ENCODE peak calls at places on chromosome 12, in six cellular contexts. M, H, Q, O, T and Z are unnamed samples.

GRCh38 chr12:107225626-107226025 is 132.3 kb upstream of the CRY1 start:
- DNase-seq in M (peak), H (peak), Q (no peak), O (no peak), T (no peak), Z (no peak)

GRCh38 chr12:6236641-6236940 is 36.4 kb downstream of the CD9 start:
- DNase-seq in M (no peak), H (no peak), Q (no peak), O (no peak), T (no peak), Z (no peak)

GRCh38 chr12:11513288-11513687 is 117.9 kb upstream of the PRB2 start:
- DNase-seq in M (no peak), H (peak), Q (peak), O (no peak), T (peak), Z (peak)

GRCh38 chr12:31274520-31275300 is 51.2 kb downstream of the SINHCAF start:
- DNase-seq in M (no peak), H (no peak), Q (no peak), O (no peak), T (no peak), Z (no peak)

GRCh38 chr12:64675795-64676194 is 65.5 kb downstream of the RASSF3 start:
- DNase-seq in M (no peak), H (no peak), Q (no peak), O (no peak), T (no peak), Z (peak)

GRCh38 chr12:128813392-128813791 is 10.4 kb downstream of the SLC15A4 start:
- DNase-seq in M (no peak), H (no peak), Q (no peak), O (no peak), T (no peak), Z (no peak)

GRCh38 chr12:109727746-109728726 is 14.4 kb downstream of the FAM222A start:
- DNase-seq in M (no peak), H (no peak), Q (no peak), O (no peak), T (no peak), Z (peak)

GRCh38 chr12:49924847-49925246 is 21.1 kb upstream of the FAIM2 start:
- DNase-seq in M (no peak), H (no peak), Q (no peak), O (no peak), T (no peak), Z (no peak)

GRCh38 chr12:24798335-24798734 is 150.6 kb downstream of the BCAT1 start:
- DNase-seq in M (no peak), H (no peak), Q (no peak), O (peak), T (no peak), Z (no peak)

GRCh38 chr12:85627584-85627983 is 208.6 kb downstream of the RASSF9 start:
- DNase-seq in M (no peak), H (no peak), Q (no peak), O (no peak), T (no peak), Z (no peak)

GRCh38 chr12:818733-819132 is 66.4 kb downstream of the WNK1 start:
- DNase-seq in M (no peak), H (no peak), Q (no peak), O (no peak), T (no peak), Z (no peak)

GRCh38 chr12:27981874-27982273 is 9.3 kb upstream of the PTHLH start:
- DNase-seq in M (no peak), H (no peak), Q (no peak), O (no peak), T (no peak), Z (no peak)

GRCh38 chr12:62629413-62629812 is 162.8 kb downstream of the MON2 start:
- DNase-seq in M (no peak), H (no peak), Q (no peak), O (no peak), T (no peak), Z (no peak)

GRCh38 chr12:53806689-53807088 is 54.9 kb upstream of the CISTR start:
- DNase-seq in M (no peak), H (no peak), Q (no peak), O (no peak), T (no peak), Z (no peak)

DNA sequence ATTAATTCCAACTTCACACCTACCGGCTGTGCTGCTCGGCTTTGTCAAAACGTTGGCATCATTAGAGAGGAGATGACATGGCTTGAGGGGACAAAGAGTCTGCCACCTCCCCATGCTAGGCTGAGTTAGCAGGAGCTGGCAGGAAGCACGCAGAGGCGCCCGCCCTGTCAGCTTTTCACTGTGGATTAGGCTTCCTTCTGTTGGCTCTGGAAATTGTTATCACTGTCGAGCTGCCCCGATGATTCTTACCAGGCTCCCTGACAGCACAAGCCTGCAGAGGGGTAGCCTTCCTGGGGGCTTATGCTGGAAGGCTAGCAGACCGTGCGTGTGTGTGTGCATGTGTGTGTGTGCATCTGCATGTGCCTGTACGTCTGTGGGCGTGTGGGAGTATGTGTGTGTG is 491.0 kb upstream of the TBX3 start:
- DNase-seq in M (no peak), H (no peak), Q (no peak), O (no peak), T (no peak), Z (peak)
- H3K4me2 ChIP-seq in M (no peak), H (no peak), Q (no peak), O (no peak), T (no peak), Z (no peak)

DNA sequence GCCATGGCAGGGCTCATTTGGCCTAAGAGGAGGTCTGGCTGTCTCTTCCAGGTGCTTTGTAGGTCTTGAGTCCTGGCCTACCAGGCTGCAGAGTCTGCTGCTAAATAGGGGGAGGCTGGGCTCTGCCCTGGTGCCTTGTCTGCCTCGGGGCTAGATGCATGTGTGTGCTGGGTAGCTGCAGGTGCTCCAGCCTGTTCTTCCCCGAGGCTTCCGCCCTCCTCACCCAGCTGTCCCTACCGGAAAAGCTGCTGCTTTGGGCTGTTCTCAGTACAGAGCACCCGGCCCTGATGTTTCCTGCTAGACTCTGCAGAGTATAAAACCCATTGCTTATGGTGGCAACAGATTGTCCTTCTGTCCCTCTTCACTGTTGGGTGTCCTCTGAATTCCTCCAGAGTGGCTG is 37.7 kb downstream of the RAB35 start:
- DNase-seq in M (no peak), H (no peak), Q (no peak), O (no peak), T (no peak), Z (no peak)
- TF ChIP-seq YY1 in M (no peak), H (no peak), Q (no peak), O (no peak), T (no peak), Z (no peak)

DNA sequence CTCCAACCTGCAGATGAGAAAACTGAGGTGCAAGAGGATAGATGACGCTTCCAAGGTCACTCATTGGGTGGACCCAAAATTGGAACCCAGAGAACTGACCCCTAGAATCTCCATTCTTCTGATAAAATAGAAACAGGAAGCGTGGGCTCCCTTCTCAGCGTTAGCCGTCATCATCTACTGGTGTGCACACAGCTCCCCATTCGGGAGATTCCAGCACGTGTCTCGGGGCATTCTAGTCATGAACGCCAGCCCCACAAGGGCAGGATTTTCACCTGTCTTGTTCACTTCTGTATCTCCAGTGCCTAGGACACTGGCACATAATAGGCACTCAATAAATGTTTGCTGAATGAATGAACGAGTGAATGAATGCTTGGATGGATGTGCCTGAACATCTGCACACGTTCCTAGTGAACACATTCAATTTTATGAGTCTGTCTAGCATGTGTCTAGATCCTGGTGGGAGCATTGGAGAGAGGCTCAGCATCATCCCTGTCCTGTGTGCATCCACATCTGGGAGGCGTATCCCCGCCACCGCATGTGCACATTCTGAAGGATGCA is 30.5 kb downstream of the RASAL1 start:
- DNase-seq in M (no peak), H (no peak), Q (no peak), O (no peak), T (no peak), Z (peak)
- H3K4me2 ChIP-seq in M (no peak), H (no peak), Q (no peak), O (no peak), T (no peak), Z (no peak)

DNA sequence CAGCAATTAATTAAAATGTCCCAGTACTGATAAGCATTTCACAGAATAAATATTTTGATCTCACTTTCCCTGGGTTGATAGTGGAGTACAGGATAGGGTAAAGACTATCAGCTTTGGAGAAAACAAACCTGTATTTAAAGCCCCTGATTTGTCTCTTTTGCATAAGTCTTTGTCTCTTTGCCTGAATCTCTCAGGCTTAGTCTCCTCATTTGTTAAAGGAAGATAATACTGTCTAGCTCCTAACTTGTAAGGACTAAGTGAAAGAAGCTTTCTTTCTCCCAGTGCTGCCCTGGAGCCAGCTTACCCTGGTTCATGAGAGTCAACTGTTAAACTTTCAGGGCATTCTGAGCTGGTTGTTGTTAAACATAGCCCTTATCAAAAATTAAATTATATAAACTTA is 5.5 kb upstream of the NR1H4 start:
- DNase-seq in M (no peak), H (no peak), Q (no peak), O (no peak), T (no peak), Z (no peak)
- TF ChIP-seq YY1 in M (no peak), H (no peak), Q (no peak), O (no peak), T (no peak), Z (no peak)

GRCh38 chr12:2624543-2625266 is 170.1 kb upstream of the FKBP4 start:
- DNase-seq in M (peak), H (no peak), Q (peak), O (no peak), T (peak), Z (peak)
- H3K4me2 ChIP-seq in M (no peak), H (no peak), Q (no peak), O (no peak), T (no peak), Z (no peak)

DNA sequence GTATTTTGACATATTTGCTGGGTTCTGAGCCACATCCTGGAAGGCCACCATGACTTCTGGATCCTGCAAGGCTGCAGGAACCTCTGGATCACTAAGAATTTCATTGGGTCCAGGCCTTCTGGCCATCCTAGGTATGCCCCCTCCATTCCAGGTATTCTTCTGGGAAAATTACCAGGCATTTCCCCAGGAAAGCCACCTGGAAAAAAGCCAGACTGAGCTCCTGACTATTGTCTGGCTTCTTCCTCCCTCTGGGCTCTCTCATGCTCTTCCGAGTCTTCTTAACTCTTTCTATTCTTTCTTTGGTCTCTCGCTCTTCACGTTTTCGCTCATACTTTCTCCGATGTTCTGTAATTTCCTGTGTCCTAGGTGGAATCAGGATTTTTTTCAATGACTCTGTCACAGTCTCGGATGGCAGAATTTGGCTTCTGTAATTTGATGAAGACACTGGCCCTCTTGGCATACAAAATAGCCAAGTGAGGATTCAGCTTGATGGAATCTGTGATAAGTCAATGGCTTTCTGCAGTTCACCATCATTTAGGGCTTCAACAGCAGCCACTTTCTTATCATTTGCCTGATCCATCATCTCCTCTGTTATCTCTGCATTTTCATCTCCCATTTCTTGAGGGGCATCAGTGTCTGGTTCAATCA is 42.6 kb downstream of the ATP23 start:
- DNase-seq in M (no peak), H (no peak), Q (no peak), O (no peak), T (no peak), Z (no peak)
- TF ChIP-seq YY1 in M (no peak), H (no peak), Q (no peak), O (no peak), T (no peak), Z (no peak)